ENCODE peak calls at places on chromosomes 5 and 9, in ten cellular contexts. N is HFF-Myc; Z is AG09319; P is A549; M is CD4-positive, alpha-beta T cell; R is fibroblast of pulmonary artery; O is bronchial epithelial cell; K is sigmoid colon; H is endothelial cell; S is GM20000. D is an unnamed sample.

GRCh38 chr5:176955895-176956294 is 50.7 kb downstream of the UIMC1 start:
- DNase-seq in N (no peak), Z (no peak), P (no peak), M (no peak), R (peak), O (peak), K (no peak), H (no peak), S (no peak), D (no peak)

GRCh38 chr5:175681975-175682354 is 24.1 kb downstream of the HRH2 start:
- DNase-seq in N (no peak), Z (no peak), P (no peak), M (no peak), R (no peak), O (no peak), K (no peak), H (no peak), S (no peak), D (no peak)

GRCh38 chr5:102421647-102422046 is 77.2 kb downstream of the SLCO6A1 start:
- DNase-seq in N (no peak), Z (no peak), P (peak), M (no peak), R (no peak), O (no peak), K (no peak), H (no peak), S (no peak), D (no peak)

GRCh38 chr5:157352756-157353340 is 86.9 kb downstream of the CYFIP2 start:
- DNase-seq in N (no peak), Z (no peak), P (no peak), M (no peak), R (no peak), O (no peak), K (no peak), H (no peak), S (no peak), D (no peak)

GRCh38 chr9:89377411-89377810 is 59.1 kb downstream of the SECISBP2 start:
- DNase-seq in N (no peak), Z (no peak), P (no peak), M (no peak), R (no peak), O (no peak), K (no peak), H (no peak), S (no peak), D (no peak)

GRCh38 chr5:38011641-38012188 is 171.9 kb upstream of the GDNF start:
- DNase-seq in N (no peak), Z (no peak), P (no peak), M (no peak), R (no peak), O (no peak), K (no peak), H (no peak), S (no peak), D (no peak)

GRCh38 chr5:178477224-178478201 is 112.7 kb downstream of the COL23A1 start:
- DNase-seq in N (no peak), Z (no peak), P (no peak), M (no peak), R (no peak), O (peak), K (no peak), H (no peak), S (no peak), D (no peak)

GRCh38 chr5:82796643-82797416 is 280.4 kb downstream of the TMEM167A start:
- DNase-seq in N (no peak), Z (no peak), P (no peak), M (no peak), R (no peak), O (no peak), K (no peak), H (no peak), S (no peak), D (no peak)

GRCh38 chr9:106405871-106406435 is 457.0 kb upstream of the ZNF462 start:
- DNase-seq in N (no peak), Z (no peak), P (no peak), M (no peak), R (no peak), O (peak), K (no peak), H (no peak), S (no peak), D (no peak)

GRCh38 chr9:132036521-132036920 is 43.1 kb downstream of the MED27 start:
- DNase-seq in N (no peak), Z (no peak), P (no peak), M (no peak), R (no peak), O (no peak), K (no peak), H (no peak), S (no peak), D (no peak)

GRCh38 chr5:131263648-131264452 is at the start of gene CDC42SE2:
- DNase-seq in N (peak), Z (peak), P (peak), M (peak), R (peak), O (peak), K (peak), H (peak), S (peak), D (peak)

GRCh38 chr5:35780236-35780635 is 76.5 kb upstream of the IL7R start:
- DNase-seq in N (no peak), Z (no peak), P (no peak), M (peak), R (no peak), O (no peak), K (no peak), H (no peak), S (no peak), D (peak)

GRCh38 chr5:135034186-135034962 is at the start of gene PITX1:
- DNase-seq in N (peak), Z (peak), P (peak), M (no peak), R (peak), O (peak), K (no peak), H (no peak), S (no peak), D (no peak)

GRCh38 chr5:143544606-143545005 is 141.1 kb upstream of the NR3C1 start:
- DNase-seq in N (no peak), Z (no peak), P (no peak), M (no peak), R (no peak), O (no peak), K (no peak), H (no peak), S (no peak), D (no peak)

GRCh38 chr5:9325549-9325948 is 220.3 kb downstream of the SEMA5A start:
- DNase-seq in N (no peak), Z (no peak), P (no peak), M (no peak), R (no peak), O (no peak), K (no peak), H (no peak), S (no peak), D (no peak)

GRCh38 chr5:164998590-164998989 is 1493.2 kb downstream of the MAT2B start:
- DNase-seq in N (no peak), Z (no peak), P (no peak), M (no peak), R (no peak), O (no peak), K (no peak), H (no peak), S (no peak), D (no peak)

GRCh38 chr9:14412778-14413177 is 98.8 kb upstream of the NFIB start:
- DNase-seq in N (no peak), Z (no peak), P (no peak), M (no peak), R (no peak), O (no peak), K (no peak), H (no peak), S (no peak), D (no peak)

GRCh38 chr5:112563169-112563826 is 144.2 kb upstream of the EPB41L4A start:
- DNase-seq in N (no peak), Z (no peak), P (no peak), M (no peak), R (no peak), O (no peak), K (no peak), H (no peak), S (no peak), D (no peak)

GRCh38 chr5:67021522-67022316 is 174.9 kb downstream of the CD180 start:
- DNase-seq in N (no peak), Z (no peak), P (no peak), M (no peak), R (peak), O (peak), K (no peak), H (no peak), S (no peak), D (no peak)

DNA sequence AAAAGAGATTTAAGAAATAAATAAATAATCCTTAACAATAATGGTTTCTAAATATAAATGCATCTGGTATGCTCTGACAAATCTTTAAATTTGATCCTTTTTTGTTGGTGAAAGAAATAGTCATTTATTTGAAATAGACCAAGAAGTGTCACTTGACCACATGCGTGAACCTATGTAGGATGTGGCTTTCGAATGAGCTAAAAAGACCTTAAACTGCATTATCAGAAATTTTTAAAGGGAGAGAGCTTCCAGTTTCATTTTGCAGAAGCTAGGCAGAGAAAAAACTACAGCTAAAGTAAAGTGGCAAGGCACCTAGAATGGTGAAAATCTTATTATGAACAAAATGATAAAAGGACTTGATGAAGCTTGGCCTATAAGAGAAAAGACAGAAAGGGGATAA is 309.2 kb upstream of the EFNA5 start:
- DNase-seq in N (no peak), Z (no peak), P (no peak), M (no peak), R (no peak), O (no peak), K (no peak), H (no peak), S (peak), D (no peak)
- TF ChIP-seq CTCF in N (no peak), Z (no peak), P (no peak), M (no peak), R (no peak), O (no peak), K (no peak), H (no peak), S (no peak), D (no peak)

DNA sequence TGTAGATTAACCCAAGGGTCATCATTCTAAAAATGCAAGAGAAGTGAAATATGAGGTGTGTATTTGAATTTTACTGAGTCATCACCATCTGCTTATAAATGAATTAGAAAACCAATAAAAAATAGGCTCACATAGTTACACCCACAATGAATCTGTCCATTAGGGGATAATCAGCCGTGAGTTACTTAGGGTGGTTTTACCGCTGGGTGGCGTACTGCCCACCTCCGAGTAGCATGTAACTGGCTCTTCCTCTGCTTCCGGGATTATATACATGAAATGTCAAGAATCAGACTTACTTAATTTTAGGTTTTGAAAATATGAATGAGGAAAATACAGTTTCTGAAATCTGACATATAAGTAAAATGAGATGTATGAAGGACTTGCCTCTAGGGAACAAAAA is 332.9 kb upstream of the CCNG1 start:
- DNase-seq in N (no peak), Z (no peak), P (peak), M (no peak), R (no peak), O (no peak), K (no peak), H (peak), S (no peak), D (no peak)
- TF ChIP-seq CTCF in N (no peak), Z (no peak), P (no peak), M (no peak), R (no peak), O (no peak), K (no peak), H (peak), S (no peak), D (no peak)

GRCh38 chr9:83714316-83714715 is 6.6 kb upstream of the UBQLN1 start:
- DNase-seq in N (no peak), Z (no peak), P (no peak), M (no peak), R (peak), O (no peak), K (no peak), H (no peak), S (no peak), D (no peak)
- TF ChIP-seq CTCF in N (peak), Z (peak), P (no peak), M (peak), R (peak), O (peak), K (no peak), H (peak), S (no peak), D (peak)

GRCh38 chr5:117207088-117207668 is 632.6 kb upstream of the SEMA6A start:
- DNase-seq in N (no peak), Z (no peak), P (no peak), M (no peak), R (no peak), O (no peak), K (no peak), H (no peak), S (no peak), D (no peak)

GRCh38 chr5:117204926-117205869 is 630.6 kb upstream of the SEMA6A start:
- DNase-seq in N (no peak), Z (no peak), P (no peak), M (no peak), R (peak), O (no peak), K (no peak), H (no peak), S (no peak), D (no peak)

GRCh38 chr5:117201016-117201415 is 626.4 kb upstream of the SEMA6A start:
- DNase-seq in N (no peak), Z (no peak), P (no peak), M (no peak), R (peak), O (no peak), K (no peak), H (no peak), S (no peak), D (no peak)

GRCh38 chr5:117203584-117203983 is 629.0 kb upstream of the SEMA6A start:
- DNase-seq in N (no peak), Z (no peak), P (no peak), M (no peak), R (no peak), O (no peak), K (no peak), H (no peak), S (no peak), D (no peak)

GRCh38 chr5:117204404-117204803 is 629.8 kb upstream of the SEMA6A start:
- DNase-seq in N (no peak), Z (no peak), P (no peak), M (no peak), R (no peak), O (no peak), K (no peak), H (no peak), S (no peak), D (no peak)
- TF ChIP-seq CTCF in N (no peak), Z (no peak), P (no peak), M (no peak), R (no peak), O (no peak), K (no peak), H (no peak), S (no peak), D (no peak)

GRCh38 chr5:168995024-168995423 is 305.9 kb downstream of the SLIT3 start:
- DNase-seq in N (no peak), Z (no peak), P (peak), M (no peak), R (no peak), O (no peak), K (no peak), H (no peak), S (no peak), D (no peak)
- TF ChIP-seq CTCF in N (no peak), Z (no peak), P (no peak), M (no peak), R (no peak), O (no peak), K (no peak), H (no peak), S (no peak), D (no peak)

GRCh38 chr5:138068742-138069375 is 15.0 kb upstream of the WNT8A start:
- DNase-seq in N (peak), Z (peak), P (peak), M (peak), R (peak), O (peak), K (peak), H (peak), S (peak), D (peak)

GRCh38 chr5:138064526-138064925 is 19.3 kb upstream of the WNT8A start:
- DNase-seq in N (no peak), Z (no peak), P (no peak), M (no peak), R (peak), O (no peak), K (no peak), H (no peak), S (no peak), D (no peak)

DNA sequence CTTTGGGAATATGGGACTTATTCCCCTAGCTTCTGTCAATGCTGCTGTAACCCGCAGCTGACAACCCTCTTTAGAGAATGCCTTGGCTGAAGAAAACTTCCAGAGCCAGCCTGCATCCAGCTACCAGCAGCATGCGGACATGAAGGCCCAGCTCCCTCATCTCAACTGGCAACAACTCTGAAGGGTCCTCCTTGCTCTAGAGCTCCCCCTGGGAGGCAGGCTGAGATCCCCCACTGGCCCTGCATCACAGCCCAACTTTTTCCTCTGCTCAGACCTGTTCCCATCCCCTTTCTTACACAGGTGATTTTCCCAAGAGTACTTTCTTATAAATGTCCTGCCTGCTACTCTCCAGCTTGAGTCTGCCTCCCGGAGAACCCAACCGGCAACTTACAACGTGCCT is 18.7 kb upstream of the WNT8A start:
- DNase-seq in N (no peak), Z (no peak), P (peak), M (no peak), R (no peak), O (no peak), K (no peak), H (peak), S (no peak), D (no peak)
- TF ChIP-seq CTCF in N (peak), Z (peak), P (peak), M (no peak), R (peak), O (peak), K (no peak), H (no peak), S (no peak), D (no peak)

GRCh38 chr9:68502279-68502678 is 38.4 kb downstream of the TMEM252 start:
- DNase-seq in N (no peak), Z (no peak), P (no peak), M (no peak), R (no peak), O (no peak), K (no peak), H (no peak), S (no peak), D (no peak)
- TF ChIP-seq CTCF in N (no peak), Z (no peak), P (no peak), M (no peak), R (no peak), O (no peak), K (no peak), H (no peak), S (no peak), D (no peak)

GRCh38 chr5:141186897-141187512 is at the start of gene PCDHB9:
- DNase-seq in N (no peak), Z (no peak), P (peak), M (no peak), R (peak), O (no peak), K (no peak), H (peak), S (no peak), D (no peak)
- TF ChIP-seq CTCF in N (peak), Z (peak), P (no peak), M (peak), R (peak), O (peak), K (no peak), H (peak), S (no peak), D (peak)